ENCODE peak calls at places on chromosomes 16 and 17, in seven cellular contexts. O is DMS79; H is T-helper 2 cell; M is activated CD8-positive, alpha-beta memory T cell treated with anti-CD3 and anti-CD28 coated beads for 1 hour; N is AG04450; C is activated T-helper 1 cell treated with Interleukin-2 at 50 U/mL for 16 hours; R is cardiac fibroblast. K is an unnamed sample.

GRCh38 chr17:45298546-45299285 is 18.1 kb downstream of the MAP3K14 start:
- DNase-seq in N (no peak), C (no peak), O (no peak), R (peak; percentile 65), M (no peak), H (no peak), K (no peak)

GRCh38 chr16:54459509-54460235 is 173.1 kb upstream of the IRX3 start:
- DNase-seq in R (no peak), N (no peak), H (no peak), O (no peak), M (no peak), C (no peak), K (no peak)

GRCh38 chr17:60899115-60899514 is 221.5 kb downstream of the BCAS3 start:
- DNase-seq in H (no peak), N (no peak), C (no peak), M (no peak), R (no peak), O (no peak), K (no peak)

GRCh38 chr17:20156196-20157077 is 147.3 kb downstream of the SPECC1 start:
- DNase-seq in O (peak; percentile 5), N (no peak), C (peak; percentile 3), R (peak; percentile 61), M (no peak), H (peak; percentile 28), K (peak; percentile 18)

GRCh38 chr17:37481001-37481665 is 8.6 kb upstream of the DUSP14 start:
- DNase-seq in C (no peak), M (no peak), N (no peak), O (no peak), H (no peak), R (no peak), K (no peak)

GRCh38 chr17:80863626-80864025 is 128.0 kb upstream of the CHMP6 start:
- DNase-seq in C (no peak), M (no peak), O (no peak), H (no peak), N (no peak), R (no peak), K (no peak)

GRCh38 chr17:50890675-50891516 is 24.7 kb upstream of the TOB1 start:
- DNase-seq in M (no peak), R (no peak), O (no peak), N (no peak), C (no peak), H (no peak), K (no peak)

GRCh38 chr17:34110315-34110714 is 144.8 kb upstream of the CCL2 start:
- DNase-seq in H (no peak), C (no peak), O (no peak), R (no peak), N (no peak), M (no peak), K (peak; percentile 17)

GRCh38 chr17:30576326-30576861 is 99.2 kb downstream of the GOSR1 start:
- DNase-seq in O (no peak), R (no peak), N (no peak), M (no peak), H (no peak), C (no peak), K (no peak)

GRCh38 chr17:752620-753219 is 656 bp upstream of the GEMIN4 start:
- DNase-seq in O (peak; percentile 50), R (peak; percentile 65), M (no peak), H (peak; percentile 66), N (peak; percentile 20), C (no peak), K (peak; percentile 43)

GRCh38 chr16:55703003-55704001 is 47.5 kb downstream of the SLC6A2 start:
- DNase-seq in M (no peak), O (peak; percentile 1), R (peak; percentile 83), N (peak; percentile 41), C (no peak), H (peak; percentile 75), K (peak; percentile 79)

K was measured in Ammon's horn.